ENCODE peak calls at places on chromosome 16, in five cellular contexts. U is stomach, J is sigmoid colon, M is left ventricle myocardium inferior, F is body of pancreas. Y is an unnamed sample.

GRCh38 chr16:85570735-85571562 is 42.2 kb upstream of the GSE1 start:
- DNase-seq in U (peak), J (no peak), M (peak), F (peak), Y (peak)

GRCh38 chr16:610513-611381 is 20.0 kb upstream of the WFIKKN1 start:
- DNase-seq in U (peak), J (peak), M (no peak), F (peak), Y (peak)

GRCh38 chr16:10298416-10298815 is 87.4 kb upstream of the ATF7IP2 start:
- DNase-seq in U (no peak), J (no peak), M (no peak), F (no peak), Y (no peak)

GRCh38 chr16:88103581-88104188 is 152.5 kb downstream of the BANP start:
- DNase-seq in U (no peak), J (no peak), M (no peak), F (no peak), Y (no peak)

GRCh38 chr16:17380613-17381012 is 90.1 kb downstream of the XYLT1 start:
- DNase-seq in U (no peak), J (no peak), M (no peak), F (peak), Y (no peak)

GRCh38 chr16:102060-102855 is 24.2 kb downstream of the MPG start:
- DNase-seq in U (no peak), J (peak), M (peak), F (peak), Y (no peak)

GRCh38 chr16:4814542-4815173 is 12.2 kb upstream of the ROGDI start:
- DNase-seq in U (no peak), J (no peak), M (no peak), F (no peak), Y (no peak)

GRCh38 chr16:89700649-89701424 is 668 bp downstream of the SPATA2L start:
- DNase-seq in U (peak), J (no peak), M (no peak), F (peak), Y (peak)

GRCh38 chr16:10880609-10881452 is 3.8 kb downstream of the CIITA start:
- DNase-seq in U (no peak), J (peak), M (no peak), F (no peak), Y (no peak)

GRCh38 chr16:59164461-59164860 is 430.3 kb upstream of the GOT2 start:
- DNase-seq in U (peak), J (no peak), M (no peak), F (no peak), Y (no peak)

GRCh38 chr16:31177136-31177535 is 2.8 kb upstream of the FUS start:
- DNase-seq in U (no peak), J (no peak), M (no peak), F (no peak), Y (no peak)

GRCh38 chr16:30494709-30495108 is 22.2 kb downstream of the ITGAL start:
- DNase-seq in U (no peak), J (no peak), M (no peak), F (no peak), Y (no peak)

GRCh38 chr16:29877266-29877961 is 14.4 kb upstream of the CDIPT start:
- DNase-seq in U (no peak), J (no peak), M (no peak), F (peak), Y (peak)

GRCh38 chr16:87580855-87581261 is 21.4 kb upstream of the JPH3 start:
- DNase-seq in U (no peak), J (no peak), M (no peak), F (no peak), Y (no peak)

GRCh38 chr16:67967956-67968439 is 439 bp downstream of the SLC12A4 start:
- DNase-seq in U (peak), J (no peak), M (peak), F (peak), Y (peak)

GRCh38 chr16:85686912-85687591 is 1.7 kb downstream of the GINS2 start:
- DNase-seq in U (no peak), J (no peak), M (no peak), F (no peak), Y (no peak)

GRCh38 chr16:53504161-53504663 is 1.2 kb upstream of the AKTIP start:
- DNase-seq in U (peak), J (peak), M (peak), F (peak), Y (no peak)

GRCh38 chr16:54477766-54478165 is 191.2 kb upstream of the IRX3 start:
- DNase-seq in U (no peak), J (no peak), M (no peak), F (no peak), Y (no peak)

GRCh38 chr16:10521681-10522274 is 58.6 kb downstream of the EMP2 start:
- DNase-seq in U (peak), J (peak), M (no peak), F (peak), Y (peak)

GRCh38 chr16:62167551-62167950 is 131.3 kb upstream of the CDH8 start:
- DNase-seq in U (no peak), J (no peak), M (no peak), F (no peak), Y (no peak)

GRCh38 chr16:47460301-47460754 is 535 bp downstream of the ITFG1 start:
- DNase-seq in U (no peak), J (no peak), M (no peak), F (peak), Y (no peak)

GRCh38 chr16:52460652-52461172 is 86.2 kb downstream of the TOX3 start:
- DNase-seq in U (no peak), J (no peak), M (no peak), F (no peak), Y (no peak)

GRCh38 chr16:89324056-89325010 is 106.8 kb downstream of the ZNF778 start:
- DNase-seq in U (no peak), J (peak), M (no peak), F (no peak), Y (peak)

GRCh38 chr16:50428742-50429141 is 60.0 kb upstream of the BRD7 start:
- DNase-seq in U (no peak), J (no peak), M (no peak), F (no peak), Y (no peak)

GRCh38 chr16:71846443-71846842 is 667 bp downstream of the ATXN1L start:
- DNase-seq in U (no peak), J (peak), M (no peak), F (no peak), Y (no peak)

GRCh38 chr16:88706965-88707871 is 915 bp downstream of the CTU2 start:
- DNase-seq in U (no peak), J (no peak), M (no peak), F (no peak), Y (no peak)

GRCh38 chr16:49856741-49857330 is 924 bp upstream of the ZNF423 start:
- DNase-seq in U (peak), J (peak), M (peak), F (peak), Y (peak)

GRCh38 chr16:80932725-80933124 is 74.0 kb downstream of the CMC2 start:
- DNase-seq in U (peak), J (peak), M (peak), F (peak), Y (no peak)

GRCh38 chr16:68079616-68080344 is 5.4 kb upstream of the NFATC3 start:
- DNase-seq in U (peak), J (peak), M (peak), F (peak), Y (peak)

GRCh38 chr16:19167710-19168172 is 299 bp upstream of the SYT17 start:
- DNase-seq in U (peak), J (no peak), M (peak), F (peak), Y (peak)

GRCh38 chr16:57998484-57998883 is 2.0 kb downstream of the ZNF319 start:
- DNase-seq in U (peak), J (no peak), M (peak), F (no peak), Y (no peak)

GRCh38 chr16:30382398-30383015 is at the start of gene SEPTIN1:
- DNase-seq in U (no peak), J (no peak), M (no peak), F (no peak), Y (peak)

GRCh38 chr16:76389126-76389525 is 111.9 kb downstream of the CNTNAP4 start:
- DNase-seq in U (no peak), J (no peak), M (no peak), F (no peak), Y (no peak)

GRCh38 chr16:56995136-56995805 is 5.9 kb downstream of the NLRC5 start:
- DNase-seq in U (no peak), J (peak), M (no peak), F (no peak), Y (no peak)

GRCh38 chr16:86499889-86500707 is 10.2 kb upstream of the FOXF1 start:
- DNase-seq in U (no peak), J (peak), M (no peak), F (no peak), Y (no peak)

GRCh38 chr16:81127051-81127450 is 30.9 kb upstream of the GCSH start:
- DNase-seq in U (no peak), J (no peak), M (no peak), F (no peak), Y (no peak)

GRCh38 chr16:73329363-73330306 is 281.7 kb upstream of the ZFHX3 start:
- DNase-seq in U (no peak), J (no peak), M (no peak), F (peak), Y (no peak)

GRCh38 chr16:78458588-78458987 is 359.1 kb downstream of the WWOX start:
- DNase-seq in U (no peak), J (no peak), M (no peak), F (no peak), Y (no peak)
- TF ChIP-seq CTCF in U (no peak), J (no peak), M (no peak), F (no peak), Y (no peak)

GRCh38 chr16:55843105-55843395 is 10.2 kb upstream of the CES1 start:
- DNase-seq in U (no peak), J (no peak), M (no peak), F (no peak), Y (no peak)

GRCh38 chr16:55846598-55847346 is 13.9 kb upstream of the CES1 start:
- DNase-seq in U (no peak), J (no peak), M (no peak), F (no peak), Y (no peak)

DNA sequence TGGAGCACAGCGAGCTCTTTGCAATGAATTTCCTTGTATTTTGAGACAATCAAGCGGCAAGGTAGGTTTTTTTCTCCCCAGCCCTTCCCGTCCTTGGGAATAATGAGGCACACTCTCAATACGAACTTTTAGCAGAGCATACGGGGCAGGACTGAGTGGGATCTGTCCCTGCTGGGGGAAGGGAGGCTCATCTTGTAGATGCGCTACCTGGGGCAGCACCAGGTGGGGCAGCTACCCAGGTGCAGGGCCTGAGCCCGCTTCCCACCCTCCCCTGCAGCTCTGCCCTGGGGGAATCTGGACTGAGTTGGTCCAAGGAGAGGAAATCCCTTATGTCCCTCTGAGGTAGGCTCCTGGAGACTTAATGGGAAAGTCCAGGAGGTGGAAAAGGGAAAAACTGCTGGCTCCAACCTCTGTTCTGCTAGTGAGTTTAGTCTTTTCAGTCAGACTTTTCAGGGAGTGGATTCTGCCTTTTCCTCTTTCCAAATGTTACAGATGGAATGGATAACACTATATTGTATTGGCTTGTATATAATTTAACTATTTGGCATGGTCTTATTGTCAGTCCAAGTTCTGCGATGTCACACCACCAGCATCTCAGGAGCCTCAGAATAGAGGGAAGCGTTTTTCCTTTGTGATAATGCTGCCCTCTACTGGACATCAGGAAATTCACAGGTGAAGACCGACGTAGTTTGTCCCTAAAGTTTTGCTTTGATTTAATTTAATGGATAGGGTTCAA is 9.6 kb upstream of the CES1 start:
- DNase-seq in U (no peak), J (no peak), M (no peak), F (peak), Y (peak)
- TF ChIP-seq CTCF in U (no peak), J (peak), M (peak), F (peak), Y (peak)

DNA sequence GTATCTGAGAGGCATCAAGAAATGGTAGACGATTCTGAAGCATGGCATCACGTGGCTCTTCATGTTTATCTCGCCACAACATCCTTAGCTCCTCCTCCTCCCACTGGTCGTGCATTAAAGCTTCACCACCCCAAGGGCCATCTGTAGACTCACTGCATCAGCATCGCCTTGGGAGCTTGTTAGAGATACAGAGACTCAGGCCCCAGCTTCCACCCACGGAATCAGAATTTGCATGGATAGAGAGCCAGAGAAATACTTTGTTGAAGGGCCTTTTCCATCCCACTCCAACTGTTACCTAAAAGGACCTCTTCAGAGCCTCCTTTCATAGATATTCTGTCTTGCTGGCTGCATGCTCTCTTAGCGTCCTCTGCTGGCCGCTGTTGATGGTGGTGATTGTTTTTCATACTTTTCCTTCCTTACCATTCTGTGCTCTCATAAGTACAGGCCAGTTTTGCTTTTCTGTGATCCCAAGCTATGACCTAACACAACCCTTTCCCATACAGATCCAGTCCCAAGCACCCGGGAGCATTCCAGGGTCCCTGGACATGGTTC is 1049.4 kb upstream of the EEF2KMT start:
- DNase-seq in U (no peak), J (no peak), M (no peak), F (no peak), Y (no peak)
- TF ChIP-seq CTCF in U (no peak), J (no peak), M (no peak), F (no peak), Y (no peak)

DNA sequence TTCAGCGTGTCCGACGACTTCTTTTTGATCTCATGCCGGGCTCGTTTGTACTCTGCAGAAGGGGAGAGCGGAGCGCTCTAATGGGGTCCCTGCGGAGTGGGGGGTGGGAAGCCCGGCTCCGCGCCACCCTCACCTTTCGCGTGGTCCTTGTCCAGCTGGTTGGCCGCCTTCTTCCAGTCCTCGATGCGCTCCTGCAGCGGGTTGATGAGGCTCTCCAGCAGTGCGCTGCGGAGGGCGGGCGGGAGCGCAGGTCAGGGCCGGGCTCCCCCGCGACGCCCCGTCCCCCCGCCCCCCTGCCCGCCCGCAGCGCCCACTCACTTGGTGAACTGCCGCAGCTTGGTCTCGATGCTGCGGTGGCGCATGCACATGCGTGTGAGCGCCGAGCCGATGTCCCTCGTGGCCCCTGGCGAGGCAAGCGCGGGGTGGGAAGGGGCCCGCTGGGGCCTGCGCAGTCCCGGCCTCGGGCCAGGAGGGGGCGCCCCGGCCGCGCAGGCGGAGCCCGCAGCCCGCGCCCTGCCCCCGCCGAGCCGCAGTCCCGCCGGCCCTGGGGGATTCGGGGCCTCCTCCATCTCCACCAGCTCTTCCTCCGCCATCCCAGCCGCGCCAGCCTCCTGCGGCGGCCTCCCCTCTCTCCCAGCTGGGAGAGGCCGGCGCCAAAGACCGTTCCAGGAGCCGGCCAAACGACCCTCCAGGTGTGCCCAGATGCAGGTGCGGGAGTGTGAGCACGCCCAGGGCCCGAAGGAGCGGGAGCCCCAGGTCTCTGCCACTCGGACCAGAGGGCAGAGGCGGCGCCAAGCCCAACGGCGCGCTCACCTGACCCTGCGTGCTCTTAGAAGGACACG is 6.0 kb downstream of the MTSS2 start:
- DNase-seq in U (no peak), J (no peak), M (peak), F (no peak), Y (peak)
- TF ChIP-seq CTCF in U (no peak), J (no peak), M (peak), F (no peak), Y (no peak)

DNA sequence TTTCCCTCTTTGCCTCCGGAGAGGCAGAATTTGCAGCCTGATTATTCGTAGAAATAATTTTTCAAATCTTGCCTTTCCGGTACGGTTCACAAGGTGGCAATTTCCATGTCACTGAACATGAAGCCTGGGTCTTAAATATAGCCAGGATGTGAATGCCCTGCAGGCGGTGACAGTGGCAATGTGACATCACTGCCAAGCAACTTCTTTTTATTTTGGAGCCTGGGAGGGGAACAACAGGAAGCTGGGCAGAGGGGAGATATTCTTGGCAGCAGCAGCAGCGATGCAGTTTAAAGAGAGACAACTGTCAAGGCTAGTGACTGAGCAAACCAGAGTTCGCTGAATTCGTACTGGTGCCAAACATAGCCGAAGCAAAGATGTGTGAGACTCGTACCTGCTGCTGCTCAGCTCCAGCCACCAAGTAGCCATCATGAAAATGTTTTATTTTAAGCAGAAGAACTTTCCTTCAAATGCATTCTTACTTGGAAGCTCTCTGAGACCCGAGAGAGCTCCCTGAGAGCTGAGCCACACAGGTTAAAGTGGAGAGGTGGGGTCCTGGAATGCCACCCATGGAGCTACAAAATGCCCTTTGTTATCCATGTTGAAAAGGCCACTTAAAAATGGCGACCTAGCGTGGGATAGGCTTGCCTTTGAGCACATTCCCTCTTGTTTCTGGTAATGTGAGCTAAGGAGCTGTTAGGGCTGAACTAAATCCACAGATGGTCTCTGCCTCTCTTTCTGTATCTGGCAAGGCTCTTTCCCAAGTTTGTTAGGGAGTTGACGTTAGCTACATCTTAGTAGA is 171.3 kb downstream of the SNX29 start:
- DNase-seq in U (no peak), J (no peak), M (peak), F (no peak), Y (no peak)
- TF ChIP-seq CTCF in U (no peak), J (no peak), M (peak), F (no peak), Y (no peak)